ENCODE peak calls at places on chromosomes 7 and 10, in seven cellular contexts. X is stomach, Y is transverse colon, V is sigmoid colon, R is breast epithelium, M is K562, T is GM23338. I is an unnamed sample. For H3K4me1, the result is how much of the 10 kb centered on the place peaks cover.

GRCh38 chr7:44077681-44078091 is 4.6 kb downstream of the POLM start:
- DNase-seq in X (no peak), Y (no peak), V (peak), R (no peak), M (no peak), T (no peak), I (no peak)

GRCh38 chr7:46930336-46930735 is 651.6 kb downstream of the TNS3 start:
- DNase-seq in X (no peak), Y (no peak), V (no peak), R (no peak), M (no peak), T (no peak), I (no peak)

GRCh38 chr7:17907014-17907413 is 33.3 kb downstream of the SNX13 start:
- DNase-seq in X (no peak), Y (no peak), V (no peak), R (no peak), M (no peak), T (no peak), I (no peak)

GRCh38 chr7:147658392-147658791 is 932.2 kb upstream of the C7orf33 start:
- DNase-seq in X (no peak), Y (no peak), V (no peak), R (no peak), M (no peak), T (no peak), I (no peak)

GRCh38 chr10:76126607-76127190 is 695.3 kb downstream of the LRMDA start:
- DNase-seq in X (no peak), Y (no peak), V (no peak), R (no peak), M (no peak), T (no peak), I (no peak)

GRCh38 chr7:25647872-25648271 is 419.6 kb upstream of the NPVF start:
- DNase-seq in X (no peak), Y (no peak), V (no peak), R (no peak), M (no peak), T (no peak), I (no peak)

GRCh38 chr10:31320598-31321211 is 1.7 kb downstream of the ZEB1 start:
- DNase-seq in X (no peak), Y (peak), V (peak), R (no peak), M (peak), T (peak), I (peak)

GRCh38 chr7:121394709-121395140 is 1.4 kb downstream of the FAM3C start:
- DNase-seq in X (peak), Y (no peak), V (no peak), R (no peak), M (no peak), T (no peak), I (no peak)

GRCh38 chr7:3589756-3590155 is 288.7 kb downstream of the SDK1 start:
- DNase-seq in X (no peak), Y (no peak), V (no peak), R (no peak), M (no peak), T (no peak), I (no peak)

GRCh38 chr10:132455441-132455971 is 58.5 kb downstream of the PWWP2B start:
- DNase-seq in X (peak), Y (peak), V (no peak), R (no peak), M (no peak), T (no peak), I (no peak)

GRCh38 chr10:78770167-78771090 is 298.3 kb upstream of the ZMIZ1 start:
- DNase-seq in X (no peak), Y (no peak), V (no peak), R (no peak), M (no peak), T (no peak), I (peak)

GRCh38 chr7:92609921-92610518 is 19.8 kb upstream of the FAM133B start:
- DNase-seq in X (no peak), Y (no peak), V (no peak), R (no peak), M (no peak), T (peak), I (no peak)

GRCh38 chr10:73965890-73966768 is 31.8 kb upstream of the VCL start:
- DNase-seq in X (peak), Y (peak), V (peak), R (peak), M (no peak), T (peak), I (peak)

GRCh38 chr10:95391164-95391563 is 100.4 kb upstream of the PDLIM1 start:
- DNase-seq in X (no peak), Y (no peak), V (no peak), R (no peak), M (no peak), T (no peak), I (no peak)

GRCh38 chr7:77184990-77185389 is 14.6 kb downstream of the FGL2 start:
- DNase-seq in X (no peak), Y (no peak), V (no peak), R (no peak), M (no peak), T (no peak), I (no peak)

GRCh38 chr7:128211626-128212025 is 29.5 kb upstream of the LEP start:
- DNase-seq in X (no peak), Y (no peak), V (peak), R (no peak), M (no peak), T (no peak), I (no peak)

GRCh38 chr10:82497451-82497850 is 622.5 kb downstream of the NRG3 start:
- DNase-seq in X (no peak), Y (no peak), V (no peak), R (no peak), M (no peak), T (no peak), I (no peak)

GRCh38 chr7:159034988-159035387 is 109.7 kb downstream of the VIPR2 start:
- DNase-seq in X (no peak), Y (no peak), V (no peak), R (no peak), M (no peak), T (no peak), I (no peak)

GRCh38 chr10:103480521-103480920 is 1.5 kb upstream of the CALHM3 start:
- DNase-seq in X (no peak), Y (no peak), V (no peak), R (no peak), M (no peak), T (no peak), I (no peak)

GRCh38 chr7:155356323-155357105 is 58.8 kb downstream of the INSIG1 start:
- DNase-seq in X (no peak), Y (no peak), V (no peak), R (peak), M (peak), T (peak), I (peak)

GRCh38 chr10:22308390-22308789 is 7.8 kb upstream of the COMMD3 start:
- DNase-seq in X (no peak), Y (no peak), V (no peak), R (no peak), M (no peak), T (no peak), I (no peak)

GRCh38 chr10:95208702-95209391 is 14.8 kb downstream of the ACSM6 start:
- DNase-seq in X (no peak), Y (no peak), V (no peak), R (no peak), M (no peak), T (peak), I (no peak)

GRCh38 chr7:114988755-114989154 is 66.9 kb downstream of the MDFIC start:
- DNase-seq in X (no peak), Y (peak), V (peak), R (no peak), M (no peak), T (no peak), I (no peak)

GRCh38 chr10:79559726-79560125 is 481 bp downstream of the SFTPA2 start:
- DNase-seq in X (no peak), Y (no peak), V (no peak), R (no peak), M (no peak), T (no peak), I (no peak)

GRCh38 chr7:55657654-55658053 is 85.4 kb upstream of the VOPP1 start:
- DNase-seq in X (no peak), Y (no peak), V (no peak), R (no peak), M (no peak), T (no peak), I (no peak)

GRCh38 chr10:133420028-133420427 is 4.4 kb downstream of the SPRN start:
- DNase-seq in X (no peak), Y (no peak), V (no peak), R (no peak), M (no peak), T (no peak), I (no peak)

GRCh38 chr7:14836571-14837189 is 65.9 kb downstream of the DGKB start:
- DNase-seq in X (no peak), Y (no peak), V (peak), R (no peak), M (no peak), T (peak), I (no peak)

GRCh38 chr7:12199363-12199762 is 11.7 kb upstream of the TMEM106B start:
- DNase-seq in X (no peak), Y (no peak), V (no peak), R (no peak), M (no peak), T (peak), I (no peak)

GRCh38 chr10:127157506-127158205 is 38.7 kb downstream of the INSYN2A start:
- DNase-seq in X (no peak), Y (no peak), V (no peak), R (no peak), M (no peak), T (no peak), I (no peak)

GRCh38 chr7:151193203-151193602 is 6.2 kb upstream of the ASB10 start:
- DNase-seq in X (no peak), Y (no peak), V (no peak), R (no peak), M (no peak), T (no peak), I (no peak)

GRCh38 chr10:86673216-86673826 is 5.0 kb downstream of the LDB3 start:
- DNase-seq in X (no peak), Y (no peak), V (no peak), R (no peak), M (no peak), T (no peak), I (no peak)

GRCh38 chr7:4799508-4800268 is 24.3 kb downstream of the AP5Z1 start:
- DNase-seq in X (no peak), Y (no peak), V (no peak), R (no peak), M (peak), T (no peak), I (no peak)

GRCh38 chr10:339038-339391 is 203.8 kb downstream of the ZMYND11 start:
- DNase-seq in X (no peak), Y (no peak), V (no peak), R (no peak), M (no peak), T (no peak), I (no peak)

GRCh38 chr7:101586078-101586941 is 42.8 kb downstream of the MYL10 start:
- DNase-seq in X (peak), Y (peak), V (peak), R (no peak), M (peak), T (peak), I (no peak)

GRCh38 chr7:155803418-155804376 is 8.6 kb downstream of the SHH start:
- DNase-seq in X (peak), Y (peak), V (no peak), R (no peak), M (no peak), T (peak), I (no peak)

GRCh38 chr10:6128591-6129383 is 40.0 kb downstream of the RBM17 start:
- DNase-seq in X (no peak), Y (no peak), V (no peak), R (no peak), M (no peak), T (peak), I (peak)

GRCh38 chr10:130351466-130352290 is 215.5 kb downstream of the GLRX3 start:
- DNase-seq in X (no peak), Y (no peak), V (no peak), R (no peak), M (no peak), T (no peak), I (peak)

GRCh38 chr10:79196470-79197461 is 128.0 kb downstream of the ZMIZ1 start:
- DNase-seq in X (peak), Y (peak), V (peak), R (peak), M (peak), T (peak), I (peak)

GRCh38 chr10:63692205-63692896 is 171.2 kb downstream of the REEP3 start:
- DNase-seq in X (no peak), Y (no peak), V (no peak), R (no peak), M (no peak), T (no peak), I (no peak)

GRCh38 chr10:71230656-71231025 is 18.3 kb downstream of the UNC5B start:
- DNase-seq in X (no peak), Y (no peak), V (no peak), R (no peak), M (no peak), T (no peak), I (no peak)
- H3K4me1 ChIP-seq in X (half or more), Y (under half), V (under half), R (under half), M (under half), T (under half), I (under half)

GRCh38 chr7:145624618-145625017 is 492.0 kb upstream of the CNTNAP2 start:
- DNase-seq in X (no peak), Y (no peak), V (no peak), R (no peak), M (no peak), T (no peak), I (no peak)
- TF ChIP-seq POLR2AphosphoS5 in X (no peak), Y (no peak), V (no peak), R (no peak), M (no peak), T (no peak), I (no peak)

GRCh38 chr10:107004362-107004761 is 160.1 kb downstream of the SORCS1 start:
- DNase-seq in X (no peak), Y (no peak), V (no peak), R (no peak), M (no peak), T (no peak), I (no peak)
- H3K4me3 ChIP-seq in X (no peak), Y (no peak), V (no peak), R (no peak), M (no peak), T (no peak), I (no peak)

GRCh38 chr7:50367098-50367497 is 62.6 kb downstream of the IKZF1 start:
- DNase-seq in X (no peak), Y (no peak), V (no peak), R (no peak), M (no peak), T (no peak), I (no peak)
- H3K4me1 ChIP-seq in X (under half), Y (under half), V (under half), R (under half), M (under half), T (under half), I (under half)

DNA sequence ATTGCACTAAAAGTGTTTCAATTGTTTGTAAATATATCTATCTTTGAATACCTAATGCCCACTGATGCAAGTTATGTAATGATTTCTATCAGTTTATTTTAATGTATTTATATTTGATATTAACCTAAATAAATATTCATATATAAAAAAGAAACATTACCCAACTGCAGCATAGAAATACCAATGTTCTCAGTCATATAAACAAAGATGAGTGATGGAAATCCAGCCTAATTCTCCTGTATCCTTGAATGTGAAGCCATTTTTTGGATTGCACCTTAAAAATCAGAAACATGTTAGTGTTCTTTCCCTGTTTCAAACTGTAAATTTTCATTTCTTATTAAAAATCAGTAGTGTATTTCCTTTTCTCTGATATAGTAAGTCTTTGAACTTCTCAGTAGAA is 305.8 kb upstream of the GNAI1 start:
- DNase-seq in X (no peak), Y (no peak), V (no peak), R (no peak), M (no peak), T (no peak), I (no peak)
- TF ChIP-seq POLR2AphosphoS5 in X (no peak), Y (no peak), V (no peak), R (no peak), M (no peak), T (no peak), I (no peak)

GRCh38 chr10:47121336-47121735 is 178.7 kb upstream of the GDF10 start:
- DNase-seq in X (no peak), Y (no peak), V (no peak), R (no peak), M (no peak), T (no peak), I (no peak)

GRCh38 chr10:47123889-47124288 is 176.1 kb upstream of the GDF10 start:
- DNase-seq in X (no peak), Y (no peak), V (no peak), R (no peak), M (no peak), T (no peak), I (no peak)

GRCh38 chr10:47127188-47127587 is 172.8 kb upstream of the GDF10 start:
- DNase-seq in X (no peak), Y (no peak), V (no peak), R (no peak), M (no peak), T (peak), I (no peak)
- H3K4me3 ChIP-seq in X (no peak), Y (no peak), V (no peak), R (no peak), M (no peak), T (no peak), I (no peak)

I was measured in suprapubic skin.